ENCODE peak calls at places on chromosomes 1 and 21, in four cellular contexts. G is astrocyte of the spinal cord, Z is HCEC 1CT, P is endothelial cell of umbilical vein. K is an unnamed sample.

GRCh38 chr1:180863158-180863775 is 49.4 kb upstream of the KIAA1614 start:
- DNase-seq in G (peak; percentile 70), Z (peak; percentile 39), P (peak; percentile 80), K (peak; percentile 63)

GRCh38 chr1:183859865-183860264 is 54.9 kb downstream of the RGL1 start:
- DNase-seq in Z (no peak), G (peak; percentile 45), P (no peak), K (no peak)

GRCh38 chr1:37410815-37411214 is 63.6 kb upstream of the ZC3H12A start:
- DNase-seq in G (peak; percentile 5), P (peak; percentile 4), Z (no peak), K (peak; percentile 32)

GRCh38 chr1:205680073-205680851 is at the start of gene SLC45A3:
- DNase-seq in P (no peak), Z (no peak), G (no peak), K (no peak)

GRCh38 chr1:243477676-243478075 is 221.8 kb downstream of the SDCCAG8 start:
- DNase-seq in G (no peak), P (no peak), Z (no peak), K (no peak)

GRCh38 chr21:36044056-36044455 is 16.3 kb downstream of the SETD4 start:
- DNase-seq in Z (no peak), P (no peak), G (no peak), K (no peak)

GRCh38 chr1:40895601-40896000 is 33.4 kb upstream of the CITED4 start:
- DNase-seq in G (no peak), P (no peak), Z (no peak), K (no peak)

GRCh38 chr1:56788588-56788987 is 30.6 kb downstream of the FYB2 start:
- DNase-seq in P (peak; percentile 50), G (peak; percentile 9), Z (no peak), K (peak; percentile 17)

GRCh38 chr1:154534263-154534844 is 24.1 kb downstream of the UBE2Q1 start:
- DNase-seq in G (no peak), P (no peak), Z (peak; percentile 16), K (peak; percentile 22)

K was measured in HT1080.